ENCODE peak calls at places on chromosomes 13 and 19, in six cellular contexts. One of them, this sample, is unnamed.

GRCh38 chr19:5154129-5154798 is 185.4 kb downstream of the KDM4B start:
- DNase-seq in NCI-H1930: no peak
- DNase-seq in left colon: no peak
- DNase-seq in DND-41: peak
- DNase-seq in NCI-H345: no peak
- DNase-seq in cardiac muscle cell: peak
- DNase-seq in this sample: peak

GRCh38 chr19:18991050-18991449 is 42.3 kb downstream of the SUGP2 start:
- DNase-seq in DND-41: no peak
- DNase-seq in cardiac muscle cell: peak
- DNase-seq in NCI-H345: no peak
- DNase-seq in NCI-H1930: no peak
- DNase-seq in left colon: no peak
- DNase-seq in this sample: no peak

GRCh38 chr19:11587302-11587972 is 9.8 kb upstream of the ZNF627 start:
- DNase-seq in left colon: peak
- DNase-seq in NCI-H345: peak
- DNase-seq in NCI-H1930: peak
- DNase-seq in cardiac muscle cell: peak
- DNase-seq in DND-41: peak
- DNase-seq in this sample: peak

GRCh38 chr19:29266001-29266400 is 53.0 kb upstream of the UQCRFS1 start:
- DNase-seq in cardiac muscle cell: no peak
- DNase-seq in NCI-H345: no peak
- DNase-seq in NCI-H1930: no peak
- DNase-seq in DND-41: no peak
- DNase-seq in left colon: no peak
- DNase-seq in this sample: no peak

GRCh38 chr13:44104969-44105368 is 225.3 kb downstream of the LACC1 start:
- DNase-seq in cardiac muscle cell: peak
- DNase-seq in left colon: no peak
- DNase-seq in NCI-H345: no peak
- DNase-seq in NCI-H1930: no peak
- DNase-seq in DND-41: no peak
- DNase-seq in this sample: peak

GRCh38 chr13:60182907-60183306 is 19.2 kb upstream of the DIAPH3 start:
- DNase-seq in DND-41: no peak
- DNase-seq in left colon: no peak
- DNase-seq in NCI-H1930: no peak
- DNase-seq in NCI-H345: no peak
- DNase-seq in cardiac muscle cell: no peak
- DNase-seq in this sample: no peak

GRCh38 chr19:57632987-57633831 is at the start of gene ZNF211:
- DNase-seq in left colon: peak
- DNase-seq in NCI-H345: peak
- DNase-seq in cardiac muscle cell: peak
- DNase-seq in DND-41: peak
- DNase-seq in NCI-H1930: peak
- DNase-seq in this sample: peak

GRCh38 chr13:111623170-111623569 is 302.7 kb downstream of the TEX29 start:
- DNase-seq in left colon: no peak
- DNase-seq in NCI-H345: no peak
- DNase-seq in DND-41: no peak
- DNase-seq in cardiac muscle cell: no peak
- DNase-seq in NCI-H1930: no peak
- DNase-seq in this sample: no peak

GRCh38 chr19:16594681-16595091 is 22.5 kb upstream of the SLC35E1 start:
- DNase-seq in NCI-H1930: no peak
- DNase-seq in DND-41: no peak
- DNase-seq in cardiac muscle cell: no peak
- DNase-seq in left colon: no peak
- DNase-seq in NCI-H345: no peak
- DNase-seq in this sample: no peak

GRCh38 chr19:47111081-47111589 is 2.4 kb downstream of the ZC3H4 start:
- DNase-seq in cardiac muscle cell: no peak
- DNase-seq in NCI-H1930: no peak
- DNase-seq in NCI-H345: no peak
- DNase-seq in left colon: no peak
- DNase-seq in DND-41: peak
- DNase-seq in this sample: peak

GRCh38 chr19:18848860-18849661 is 17.3 kb downstream of the UPF1 start:
- DNase-seq in NCI-H345: no peak
- DNase-seq in NCI-H1930: no peak
- DNase-seq in cardiac muscle cell: no peak
- DNase-seq in left colon: peak
- DNase-seq in DND-41: no peak
- DNase-seq in this sample: peak

GRCh38 chr19:16978156-16978555 is 48.5 kb downstream of the CPAMD8 start:
- DNase-seq in cardiac muscle cell: no peak
- DNase-seq in NCI-H345: no peak
- DNase-seq in DND-41: no peak
- DNase-seq in left colon: no peak
- DNase-seq in NCI-H1930: no peak
- DNase-seq in this sample: no peak

GRCh38 chr19:42121666-42122069 is 10.6 kb downstream of the POU2F2 start:
- DNase-seq in cardiac muscle cell: no peak
- DNase-seq in left colon: peak
- DNase-seq in NCI-H1930: no peak
- DNase-seq in NCI-H345: no peak
- DNase-seq in DND-41: peak
- DNase-seq in this sample: peak

GRCh38 chr19:47231215-47232054 is 436 bp upstream of the BBC3 start:
- DNase-seq in NCI-H1930: peak
- DNase-seq in left colon: peak
- DNase-seq in cardiac muscle cell: peak
- DNase-seq in NCI-H345: peak
- DNase-seq in DND-41: peak
- DNase-seq in this sample: peak

GRCh38 chr13:112990783-112991182 is 21.8 kb downstream of the MCF2L start:
- DNase-seq in NCI-H1930: peak
- DNase-seq in DND-41: no peak
- DNase-seq in NCI-H345: peak
- DNase-seq in cardiac muscle cell: no peak
- DNase-seq in left colon: peak
- DNase-seq in this sample: peak

GRCh38 chr13:31663880-31664585 is 75.3 kb upstream of the RXFP2 start:
- DNase-seq in NCI-H1930: no peak
- DNase-seq in left colon: no peak
- DNase-seq in DND-41: no peak
- DNase-seq in cardiac muscle cell: no peak
- DNase-seq in NCI-H345: no peak
- DNase-seq in this sample: no peak

GRCh38 chr13:92074658-92075057 is 676.2 kb downstream of the GPC5 start:
- DNase-seq in DND-41: no peak
- DNase-seq in NCI-H345: peak
- DNase-seq in left colon: no peak
- DNase-seq in cardiac muscle cell: peak
- DNase-seq in NCI-H1930: no peak
- DNase-seq in this sample: peak

GRCh38 chr19:17081672-17082630 is 6.4 kb downstream of the MYO9B start:
- DNase-seq in NCI-H345: no peak
- DNase-seq in cardiac muscle cell: no peak
- DNase-seq in DND-41: no peak
- DNase-seq in NCI-H1930: no peak
- DNase-seq in left colon: no peak
- DNase-seq in this sample: no peak

GRCh38 chr19:39409207-39409885 is 2.7 kb downstream of the ZFP36 start:
- DNase-seq in left colon: peak
- DNase-seq in NCI-H1930: peak
- DNase-seq in cardiac muscle cell: peak
- DNase-seq in NCI-H345: peak
- DNase-seq in DND-41: peak
- DNase-seq in this sample: peak

GRCh38 chr13:30895773-30896172 is 10.3 kb upstream of the MEDAG start:
- DNase-seq in NCI-H345: no peak
- DNase-seq in left colon: no peak
- DNase-seq in cardiac muscle cell: peak
- DNase-seq in DND-41: no peak
- DNase-seq in NCI-H1930: no peak
- DNase-seq in this sample: peak

GRCh38 chr19:46601318-46602224 is at the start of gene CALM3:
- DNase-seq in DND-41: peak
- DNase-seq in cardiac muscle cell: no peak
- DNase-seq in left colon: no peak
- DNase-seq in NCI-H345: no peak
- DNase-seq in NCI-H1930: no peak
- DNase-seq in this sample: peak

GRCh38 chr19:35559281-35559659 is 4.2 kb downstream of the ATP4A start:
- DNase-seq in NCI-H345: peak
- DNase-seq in cardiac muscle cell: no peak
- DNase-seq in NCI-H1930: no peak
- DNase-seq in left colon: no peak
- DNase-seq in DND-41: no peak
- DNase-seq in this sample: no peak

GRCh38 chr19:29685326-29685725 is 20.1 kb downstream of the PLEKHF1 start:
- DNase-seq in NCI-H1930: no peak
- DNase-seq in cardiac muscle cell: no peak
- DNase-seq in DND-41: no peak
- DNase-seq in NCI-H345: no peak
- DNase-seq in left colon: no peak
- DNase-seq in this sample: no peak

GRCh38 chr19:35585844-35586243 is at the start of gene PMIS2:
- DNase-seq in left colon: no peak
- DNase-seq in NCI-H345: no peak
- DNase-seq in cardiac muscle cell: no peak
- DNase-seq in NCI-H1930: peak
- DNase-seq in DND-41: peak
- DNase-seq in this sample: peak

GRCh38 chr19:33740811-33741396 is 55.8 kb upstream of the KCTD15 start:
- DNase-seq in cardiac muscle cell: peak
- DNase-seq in DND-41: peak
- DNase-seq in NCI-H1930: no peak
- DNase-seq in NCI-H345: no peak
- DNase-seq in left colon: no peak
- DNase-seq in this sample: peak

GRCh38 chr13:111936267-111936925 is 130.6 kb upstream of the SOX1 start:
- DNase-seq in left colon: no peak
- DNase-seq in cardiac muscle cell: no peak
- DNase-seq in DND-41: no peak
- DNase-seq in NCI-H1930: no peak
- DNase-seq in NCI-H345: no peak
- DNase-seq in this sample: no peak

GRCh38 chr13:22874839-22875238 is 305.9 kb upstream of the SGCG start:
- DNase-seq in cardiac muscle cell: no peak
- DNase-seq in DND-41: no peak
- DNase-seq in NCI-H345: no peak
- DNase-seq in NCI-H1930: no peak
- DNase-seq in left colon: no peak
- DNase-seq in this sample: no peak

GRCh38 chr19:29715695-29716581 is 877 bp upstream of the C19orf12 start:
- DNase-seq in NCI-H345: no peak
- DNase-seq in DND-41: peak
- DNase-seq in left colon: peak
- DNase-seq in cardiac muscle cell: no peak
- DNase-seq in NCI-H1930: no peak
- DNase-seq in this sample: no peak

GRCh38 chr13:60112771-60113170 is 51.0 kb downstream of the DIAPH3 start:
- DNase-seq in NCI-H1930: no peak
- DNase-seq in left colon: no peak
- DNase-seq in cardiac muscle cell: no peak
- DNase-seq in DND-41: no peak
- DNase-seq in NCI-H345: no peak
- DNase-seq in this sample: no peak

GRCh38 chr19:8557637-8558238 is 19.5 kb downstream of the MYO1F start:
- DNase-seq in NCI-H1930: no peak
- DNase-seq in cardiac muscle cell: no peak
- DNase-seq in DND-41: no peak
- DNase-seq in left colon: no peak
- DNase-seq in NCI-H345: no peak
- DNase-seq in this sample: no peak

GRCh38 chr13:30718661-30719520 is 16.5 kb upstream of the ALOX5AP start:
- DNase-seq in NCI-H345: no peak
- DNase-seq in DND-41: no peak
- DNase-seq in cardiac muscle cell: no peak
- DNase-seq in NCI-H1930: no peak
- DNase-seq in left colon: no peak
- DNase-seq in this sample: no peak

GRCh38 chr19:46478356-46478986 is 7.1 kb upstream of the PNMA8A start:
- DNase-seq in cardiac muscle cell: no peak
- DNase-seq in DND-41: no peak
- DNase-seq in left colon: no peak
- DNase-seq in NCI-H1930: no peak
- DNase-seq in NCI-H345: no peak
- DNase-seq in this sample: no peak

GRCh38 chr19:46049597-46049996 is 8.8 kb upstream of the IGFL4 start:
- DNase-seq in cardiac muscle cell: no peak
- DNase-seq in DND-41: no peak
- DNase-seq in NCI-H1930: peak
- DNase-seq in NCI-H345: peak
- DNase-seq in left colon: no peak
- DNase-seq in this sample: no peak

GRCh38 chr19:50723069-50723468 is at the start of gene CLEC11A:
- DNase-seq in NCI-H345: no peak
- DNase-seq in left colon: peak
- DNase-seq in cardiac muscle cell: no peak
- DNase-seq in NCI-H1930: no peak
- DNase-seq in DND-41: peak
- DNase-seq in this sample: peak

GRCh38 chr19:17209126-17210036 is 5.8 kb upstream of the USE1 start:
- DNase-seq in left colon: peak
- DNase-seq in DND-41: peak
- DNase-seq in NCI-H1930: no peak
- DNase-seq in cardiac muscle cell: peak
- DNase-seq in NCI-H345: peak
- DNase-seq in this sample: no peak